ENCODE peak calls at places on chromosomes 7 and 10, in five cellular contexts. N, Y, H, I and K are unnamed samples.

GRCh38 chr10:92886334-92886961 is 38.1 kb downstream of the EXOC6 start:
- DNase-seq in N (peak), Y (no peak), H (no peak), I (no peak), K (no peak)

GRCh38 chr10:96271017-96271815 is at the start of gene BLNK:
- DNase-seq in N (peak), Y (peak), H (peak), I (no peak), K (no peak)

GRCh38 chr10:25952857-25953256 is 18.8 kb downstream of the MYO3A start:
- DNase-seq in N (no peak), Y (no peak), H (no peak), I (no peak), K (no peak)

GRCh38 chr10:71970331-71970730 is 6.1 kb downstream of the CHST3 start:
- DNase-seq in N (no peak), Y (no peak), H (no peak), I (no peak), K (no peak)

GRCh38 chr7:148242271-148242801 is 348.2 kb upstream of the C7orf33 start:
- DNase-seq in N (peak), Y (no peak), H (no peak), I (no peak), K (peak)

GRCh38 chr7:13981070-13981469 is 8.4 kb downstream of the ETV1 start:
- DNase-seq in N (peak), Y (peak), H (no peak), I (no peak), K (no peak)

GRCh38 chr7:148894596-148894995 is 10.5 kb upstream of the EZH2 start:
- DNase-seq in N (no peak), Y (no peak), H (no peak), I (no peak), K (no peak)

GRCh38 chr10:103587073-103587472 is 93.6 kb downstream of the NEURL1 start:
- DNase-seq in N (no peak), Y (no peak), H (no peak), I (no peak), K (no peak)

GRCh38 chr10:36393800-36394199 is 731.6 kb upstream of the ANKRD30A start:
- DNase-seq in N (no peak), Y (no peak), H (no peak), I (no peak), K (no peak)

GRCh38 chr10:29328988-29329387 is 40.1 kb downstream of the LYZL1 start:
- DNase-seq in N (peak), Y (peak), H (no peak), I (no peak), K (no peak)

GRCh38 chr7:46450425-46450824 is 529.4 kb upstream of the IGFBP3 start:
- DNase-seq in N (no peak), Y (no peak), H (no peak), I (no peak), K (no peak)

GRCh38 chr7:106284516-106285050 is at the start of gene NAMPT:
- DNase-seq in N (no peak), Y (peak), H (peak), I (peak), K (no peak)

GRCh38 chr7:118059209-118059608 is 124.8 kb upstream of the LSM8 start:
- DNase-seq in N (no peak), Y (no peak), H (no peak), I (no peak), K (no peak)

GRCh38 chr7:66036382-66036781 is 39.2 kb upstream of the ASL start:
- DNase-seq in N (no peak), Y (no peak), H (no peak), I (no peak), K (no peak)

DNA sequence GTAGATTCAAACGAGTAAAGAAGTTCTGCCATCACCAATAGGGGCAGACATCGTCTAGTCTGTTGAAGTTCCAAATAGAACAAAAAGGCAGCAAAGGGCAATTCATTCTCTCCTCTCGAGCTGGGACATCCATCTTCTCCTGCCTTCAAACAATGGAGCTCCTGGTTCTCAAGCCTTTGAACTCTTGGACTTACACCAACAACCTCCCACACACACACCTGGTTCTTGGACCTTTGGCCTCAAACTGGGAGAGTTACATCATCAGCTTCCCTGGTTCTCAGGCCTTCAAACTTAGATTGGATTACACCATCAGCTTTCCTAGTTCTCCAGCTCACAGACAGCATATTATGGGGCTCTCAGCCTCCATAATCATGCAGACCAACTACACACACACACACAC is 9.8 kb upstream of the GIMAP5 start:
- DNase-seq in N (no peak), Y (no peak), H (no peak), I (no peak), K (no peak)
- H3K27ac ChIP-seq in N (no peak), Y (no peak), H (no peak), I (no peak), K (no peak)

GRCh38 chr10:128073880-128074279 is 52.3 kb downstream of the MKI67 start:
- DNase-seq in N (no peak), Y (no peak), H (no peak), I (no peak), K (no peak)
- H3K4me3 ChIP-seq in N (no peak), Y (no peak), H (no peak), I (no peak), K (no peak)

GRCh38 chr7:141462958-141463357 is 88.3 kb upstream of the AGK start:
- DNase-seq in N (no peak), Y (no peak), H (peak), I (no peak), K (no peak)

GRCh38 chr7:141463986-141464385 is 87.2 kb upstream of the AGK start:
- DNase-seq in N (no peak), Y (no peak), H (no peak), I (no peak), K (no peak)

GRCh38 chr7:141460781-141461715 is 90.2 kb upstream of the AGK start:
- DNase-seq in N (peak), Y (no peak), H (no peak), I (no peak), K (no peak)

GRCh38 chr7:141464551-141464950 is 86.7 kb upstream of the AGK start:
- DNase-seq in N (no peak), Y (no peak), H (no peak), I (no peak), K (no peak)

GRCh38 chr7:141461924-141462323 is 89.3 kb upstream of the AGK start:
- DNase-seq in N (no peak), Y (no peak), H (no peak), I (no peak), K (no peak)
- H3K27ac ChIP-seq in N (no peak), Y (peak), H (no peak), I (no peak), K (no peak)

GRCh38 chr7:141975806-141976523 is 2.4 kb upstream of the TAS2R38 start:
- DNase-seq in N (peak), Y (no peak), H (peak), I (no peak), K (no peak)
- H3K4me3 ChIP-seq in N (no peak), Y (no peak), H (peak), I (no peak), K (no peak)

GRCh38 chr7:1093506-1093850 is 5.6 kb downstream of the GPER1 start:
- DNase-seq in N (no peak), Y (no peak), H (no peak), I (no peak), K (no peak)

GRCh38 chr7:1092806-1093505 is 5.0 kb downstream of the GPER1 start:
- DNase-seq in N (no peak), Y (no peak), H (no peak), I (no peak), K (no peak)

GRCh38 chr7:1094870-1095269 is 7.0 kb downstream of the GPER1 start:
- DNase-seq in N (no peak), Y (no peak), H (no peak), I (no peak), K (no peak)

GRCh38 chr7:1095621-1096155 is 7.8 kb downstream of the GPER1 start:
- DNase-seq in N (no peak), Y (peak), H (no peak), I (no peak), K (no peak)

DNA sequence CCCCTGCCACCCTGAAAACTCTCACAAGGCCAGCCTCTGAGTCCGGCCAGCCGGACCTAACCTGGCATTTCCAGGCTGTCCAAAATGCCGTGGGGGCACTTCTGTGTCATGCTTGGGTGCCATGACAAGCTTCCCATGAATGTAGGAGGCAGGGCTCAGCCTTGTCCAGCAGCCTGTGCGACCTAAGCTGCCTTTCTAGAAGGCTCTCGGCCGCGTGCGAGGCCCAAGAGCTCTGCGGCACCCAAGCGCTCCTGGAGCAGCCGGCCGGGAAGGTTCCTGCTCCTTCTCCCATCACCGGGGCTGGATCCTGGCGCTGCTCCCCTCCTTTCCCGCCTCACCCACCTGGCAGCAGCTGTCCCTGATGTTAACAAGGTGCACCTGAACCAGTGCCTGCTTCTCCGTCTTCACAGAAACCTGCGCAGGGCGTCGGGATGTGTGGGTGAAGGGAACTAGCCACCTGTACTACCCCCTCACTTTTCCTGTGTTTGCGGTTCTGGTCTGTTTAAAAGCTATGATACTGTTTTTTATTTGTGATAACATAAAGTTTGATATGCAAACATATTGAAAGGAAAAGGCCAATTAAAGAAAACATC is 6.1 kb downstream of the GPER1 start:
- DNase-seq in N (no peak), Y (no peak), H (no peak), I (no peak), K (no peak)
- H3K27ac ChIP-seq in N (no peak), Y (peak), H (no peak), I (no peak), K (no peak)

GRCh38 chr10:122980209-122981065 is at the start of gene PSTK:
- DNase-seq in N (peak), Y (peak), H (peak), I (peak), K (no peak)
- H3K4me3 ChIP-seq in N (peak), Y (peak), H (peak), I (peak), K (peak)

DNA sequence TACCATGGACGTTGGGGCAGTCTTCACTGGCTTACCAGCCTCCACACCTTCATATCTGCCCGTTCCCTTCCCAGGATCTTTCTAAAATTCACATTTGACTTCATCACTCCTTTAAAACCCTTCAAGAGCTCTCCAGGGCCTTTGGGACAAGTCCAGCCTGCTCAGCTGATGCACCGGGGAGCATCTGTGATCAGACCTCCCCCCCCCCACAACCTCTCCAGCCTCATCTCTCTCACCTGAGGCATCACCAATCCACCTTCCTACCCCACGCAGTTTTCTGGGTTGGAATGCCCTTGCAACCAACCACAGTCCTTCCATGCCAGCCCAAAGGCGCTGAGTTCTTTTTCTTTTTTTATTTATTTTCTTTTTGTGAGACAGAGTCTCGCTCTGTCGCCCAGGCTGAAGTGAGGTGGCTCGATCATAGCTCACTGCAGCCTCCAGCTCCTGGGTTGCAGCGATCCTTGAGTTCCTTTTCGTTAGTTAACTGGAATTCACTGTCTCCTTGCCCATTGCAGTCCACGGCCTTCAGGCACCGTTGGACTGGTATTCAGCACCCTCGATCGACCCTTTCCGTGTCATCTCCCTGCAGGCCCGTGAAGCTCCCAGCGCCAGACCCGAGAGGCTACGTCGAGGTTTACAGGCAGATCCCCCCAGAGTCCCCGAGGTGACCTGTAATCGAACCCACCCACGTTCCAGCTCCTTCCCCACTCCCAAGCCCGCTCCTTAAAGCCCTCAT is 654 bp downstream of the ALKBH4 start:
- DNase-seq in N (peak), Y (no peak), H (no peak), I (no peak), K (no peak)
- H3K27ac ChIP-seq in N (no peak), Y (peak), H (peak), I (peak), K (peak)

DNA sequence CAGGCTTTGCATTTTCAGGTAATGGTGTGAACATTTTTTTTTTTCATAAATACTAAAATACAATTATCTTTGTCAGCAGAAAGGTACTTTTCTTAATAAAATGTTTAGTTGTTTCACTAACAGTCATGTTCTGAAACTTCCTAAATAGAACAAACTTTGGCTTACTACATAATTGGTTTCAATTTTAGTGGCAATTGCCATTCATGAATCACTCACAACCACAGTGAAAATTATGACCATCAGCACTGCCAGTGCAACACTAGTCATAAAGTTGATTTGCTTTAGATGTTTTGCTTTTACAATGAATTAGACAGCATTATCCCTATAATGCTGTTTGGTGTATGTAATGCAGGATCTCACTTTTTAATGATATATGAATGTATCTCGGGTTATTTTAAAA is 297.6 kb upstream of the PLXDC2 start:
- DNase-seq in N (no peak), Y (no peak), H (no peak), I (no peak), K (no peak)
- H3K4me3 ChIP-seq in N (no peak), Y (no peak), H (no peak), I (no peak), K (no peak)

GRCh38 chr7:77320161-77320560 is 96.0 kb downstream of the GSAP start:
- DNase-seq in N (peak), Y (no peak), H (no peak), I (no peak), K (no peak)
- H3K27ac ChIP-seq in N (no peak), Y (no peak), H (no peak), I (no peak), K (no peak)